ENCODE peak calls at places on chromosomes 7 and 10, in five cellular contexts. Q is T-cell, U is fibroblast of villous mesenchyme, B is GM23338, C is SJSA1. M is an unnamed sample.

GRCh38 chr7:137903382-137904169 is 56.8 kb upstream of the DGKI start:
- DNase-seq in Q (peak), B (peak), C (peak), U (peak), M (peak)

GRCh38 chr10:92124524-92125168 is 166.2 kb downstream of the CPEB3 start:
- DNase-seq in C (no peak), B (no peak), U (peak), Q (no peak), M (no peak)

GRCh38 chr10:130713731-130714130 is 577.5 kb downstream of the GLRX3 start:
- DNase-seq in C (no peak), Q (no peak), U (no peak), B (no peak), M (no peak)

GRCh38 chr10:60798031-60798430 is 19.8 kb downstream of the CDK1 start:
- DNase-seq in B (no peak), C (no peak), Q (no peak), U (peak), M (no peak)

GRCh38 chr7:69787736-69788431 is 189.6 kb downstream of the AUTS2 start:
- DNase-seq in B (no peak), C (no peak), Q (no peak), U (no peak), M (no peak)

GRCh38 chr7:150375662-150376521 is 3.2 kb upstream of the ZNF775 start:
- DNase-seq in B (no peak), C (no peak), U (no peak), Q (no peak), M (no peak)

GRCh38 chr7:144137501-144137900 is 14.5 kb downstream of the OR2A14 start:
- DNase-seq in C (no peak), Q (no peak), U (peak), B (no peak), M (no peak)

GRCh38 chr10:34959786-34960185 is 130.4 kb downstream of the CUL2 start:
- DNase-seq in U (no peak), C (no peak), Q (no peak), B (no peak), M (no peak)

GRCh38 chr7:92949748-92950147 is 113.4 kb upstream of the CDK6 start:
- DNase-seq in C (no peak), B (no peak), Q (no peak), U (no peak), M (no peak)